ENCODE peak calls at places on chromosomes 12 and 14, in eight cellular contexts. H is activated T-helper 1 cell treated with anti-CD3 and anti-CD28 coated beads, Interleukin-2, amount 50 U/mL, for 16 hours; N is mesothelial cell of epicardium; L is GDM1; S is epithelial cell of esophagus; U is WTC11; P is posterior cingulate gyrus; J is NT2/D1. A is an unnamed sample.

GRCh38 chr12:105705765-105706164 is 375.3 kb downstream of the C12orf75 start:
- DNase-seq in H (no peak), N (peak; percentile 27), L (no peak), S (peak; percentile 69), U (peak; percentile 67), P (no peak), J (peak; percentile 66), A (peak; percentile 33)

GRCh38 chr14:42490536-42490935 is 883.9 kb downstream of the LRFN5 start:
- DNase-seq in H (no peak), N (no peak), L (no peak), S (no peak), U (no peak), P (no peak), J (no peak), A (no peak)

GRCh38 chr12:2092890-2093289 is 40.1 kb downstream of the CACNA1C start:
- DNase-seq in H (no peak), N (no peak), L (no peak), S (no peak), U (no peak), P (no peak), J (no peak), A (peak; percentile 75)

GRCh38 chr12:94898388-94898787 is 105.1 kb downstream of the NDUFA12 start:
- DNase-seq in H (no peak), N (no peak), L (no peak), S (peak; percentile 17), U (peak; percentile 34), P (no peak), J (no peak), A (no peak)

GRCh38 chr12:131774576-131774975 is 53.6 kb upstream of the MMP17 start:
- DNase-seq in H (no peak), N (no peak), L (no peak), S (no peak), U (no peak), P (no peak), J (no peak), A (no peak)

GRCh38 chr12:50401383-50402155 is 884 bp downstream of the LARP4 start:
- DNase-seq in H (no peak), N (no peak), L (no peak), S (peak; percentile 55), U (no peak), P (no peak), J (no peak), A (no peak)

GRCh38 chr12:124007810-124008570 is 35.0 kb downstream of the ZNF664 start:
- DNase-seq in H (no peak), N (no peak), L (no peak), S (peak; percentile 53), U (no peak), P (no peak), J (no peak), A (no peak)

GRCh38 chr14:21526672-21527319 is 650 bp upstream of the SALL2 start:
- DNase-seq in H (no peak), N (no peak), L (no peak), S (no peak), U (peak; percentile 82), P (no peak), J (peak; percentile 73), A (no peak)

GRCh38 chr12:22684526-22685118 is 59.7 kb downstream of the ETNK1 start:
- DNase-seq in H (no peak), N (no peak), L (no peak), S (peak; percentile 56), U (no peak), P (no peak), J (peak; percentile 55), A (peak; percentile 50)

GRCh38 chr12:119444462-119445044 is 110.0 kb downstream of the CCDC60 start:
- DNase-seq in H (no peak), N (no peak), L (peak; percentile 18), S (peak; percentile 16), U (peak; percentile 79), P (peak; percentile 12), J (peak; percentile 80), A (peak; percentile 17)

GRCh38 chr14:73465833-73466532 is 7.6 kb upstream of the NUMB start:
- DNase-seq in H (no peak), N (no peak), L (no peak), S (no peak), U (no peak), P (no peak), J (no peak), A (no peak)

A was measured in HFFc6.